ENCODE peak calls at places on chromosome 19, in six cellular contexts. One of them, this sample, is unnamed.

GRCh38 chr19:31113250-31113685 is 236.0 kb downstream of the TSHZ3 start:
- DNase-seq in activated CD8-positive, alpha-beta T cell treated with anti-CD3 and anti-CD28 coated beads for 36 hours: no peak
- DNase-seq in heart right ventricle: no peak
- DNase-seq in astrocyte of the spinal cord: peak
- DNase-seq in AG04449: no peak
- DNase-seq in ovary: no peak
- DNase-seq in this sample: no peak

GRCh38 chr19:56973713-56974553 is 133.4 kb upstream of the PEG3 start:
- DNase-seq in activated CD8-positive, alpha-beta T cell treated with anti-CD3 and anti-CD28 coated beads for 36 hours: no peak
- DNase-seq in heart right ventricle: no peak
- DNase-seq in astrocyte of the spinal cord: no peak
- DNase-seq in AG04449: no peak
- DNase-seq in ovary: peak
- DNase-seq in this sample: no peak

GRCh38 chr19:33722456-33723239 is 74.0 kb upstream of the KCTD15 start:
- DNase-seq in activated CD8-positive, alpha-beta T cell treated with anti-CD3 and anti-CD28 coated beads for 36 hours: no peak
- DNase-seq in heart right ventricle: no peak
- DNase-seq in astrocyte of the spinal cord: no peak
- DNase-seq in AG04449: no peak
- DNase-seq in ovary: no peak
- DNase-seq in this sample: no peak

GRCh38 chr19:48819366-48819816 is 8.6 kb upstream of the BCAT2 start:
- DNase-seq in activated CD8-positive, alpha-beta T cell treated with anti-CD3 and anti-CD28 coated beads for 36 hours: no peak
- DNase-seq in heart right ventricle: peak
- DNase-seq in astrocyte of the spinal cord: peak
- DNase-seq in AG04449: no peak
- DNase-seq in ovary: peak
- DNase-seq in this sample: no peak

GRCh38 chr19:31279436-31279765 is 69.8 kb downstream of the TSHZ3 start:
- DNase-seq in activated CD8-positive, alpha-beta T cell treated with anti-CD3 and anti-CD28 coated beads for 36 hours: no peak
- DNase-seq in heart right ventricle: no peak
- DNase-seq in astrocyte of the spinal cord: no peak
- DNase-seq in AG04449: no peak
- DNase-seq in ovary: no peak
- DNase-seq in this sample: no peak

GRCh38 chr19:33310606-33311325 is 8.4 kb upstream of the CEBPA start:
- DNase-seq in activated CD8-positive, alpha-beta T cell treated with anti-CD3 and anti-CD28 coated beads for 36 hours: no peak
- DNase-seq in heart right ventricle: no peak
- DNase-seq in astrocyte of the spinal cord: no peak
- DNase-seq in AG04449: no peak
- DNase-seq in ovary: no peak
- DNase-seq in this sample: no peak

GRCh38 chr19:42081584-42082258 is 5.8 kb downstream of the ZNF574 start:
- DNase-seq in activated CD8-positive, alpha-beta T cell treated with anti-CD3 and anti-CD28 coated beads for 36 hours: peak
- DNase-seq in heart right ventricle: no peak
- DNase-seq in astrocyte of the spinal cord: peak
- DNase-seq in AG04449: no peak
- DNase-seq in ovary: no peak
- DNase-seq in this sample: no peak

GRCh38 chr19:46698395-46699321 is 18.3 kb downstream of the PRKD2 start:
- DNase-seq in activated CD8-positive, alpha-beta T cell treated with anti-CD3 and anti-CD28 coated beads for 36 hours: no peak
- DNase-seq in heart right ventricle: no peak
- DNase-seq in astrocyte of the spinal cord: no peak
- DNase-seq in AG04449: no peak
- DNase-seq in ovary: no peak
- DNase-seq in this sample: no peak

GRCh38 chr19:1875646-1876493 is 9.4 kb downstream of the ABHD17A start:
- DNase-seq in activated CD8-positive, alpha-beta T cell treated with anti-CD3 and anti-CD28 coated beads for 36 hours: peak
- DNase-seq in heart right ventricle: peak
- DNase-seq in astrocyte of the spinal cord: peak
- DNase-seq in AG04449: no peak
- DNase-seq in ovary: peak
- DNase-seq in this sample: peak

GRCh38 chr19:38691938-38692457 is 44.5 kb downstream of the ACTN4 start:
- DNase-seq in activated CD8-positive, alpha-beta T cell treated with anti-CD3 and anti-CD28 coated beads for 36 hours: no peak
- DNase-seq in heart right ventricle: no peak
- DNase-seq in astrocyte of the spinal cord: peak
- DNase-seq in AG04449: no peak
- DNase-seq in ovary: peak
- DNase-seq in this sample: no peak

GRCh38 chr19:48484247-48484893 is 15.2 kb downstream of the CYTH2 start:
- DNase-seq in activated CD8-positive, alpha-beta T cell treated with anti-CD3 and anti-CD28 coated beads for 36 hours: no peak
- DNase-seq in heart right ventricle: no peak
- DNase-seq in astrocyte of the spinal cord: no peak
- DNase-seq in AG04449: no peak
- DNase-seq in ovary: no peak
- DNase-seq in this sample: no peak

GRCh38 chr19:53942001-53942786 is 20.5 kb upstream of the CACNG8 start:
- DNase-seq in activated CD8-positive, alpha-beta T cell treated with anti-CD3 and anti-CD28 coated beads for 36 hours: peak
- DNase-seq in heart right ventricle: no peak
- DNase-seq in astrocyte of the spinal cord: no peak
- DNase-seq in AG04449: no peak
- DNase-seq in ovary: no peak
- DNase-seq in this sample: peak

GRCh38 chr19:34109596-34109995 is 62.7 kb upstream of the LSM14A start:
- DNase-seq in activated CD8-positive, alpha-beta T cell treated with anti-CD3 and anti-CD28 coated beads for 36 hours: no peak
- DNase-seq in heart right ventricle: no peak
- DNase-seq in astrocyte of the spinal cord: no peak
- DNase-seq in AG04449: no peak
- DNase-seq in ovary: no peak
- DNase-seq in this sample: no peak

GRCh38 chr19:43694553-43694952 is 21.3 kb upstream of the IRGC start:
- DNase-seq in activated CD8-positive, alpha-beta T cell treated with anti-CD3 and anti-CD28 coated beads for 36 hours: no peak
- DNase-seq in heart right ventricle: no peak
- DNase-seq in astrocyte of the spinal cord: no peak
- DNase-seq in AG04449: no peak
- DNase-seq in ovary: no peak
- DNase-seq in this sample: no peak

GRCh38 chr19:2634960-2635359 is 67.5 kb downstream of the GNG7 start:
- DNase-seq in activated CD8-positive, alpha-beta T cell treated with anti-CD3 and anti-CD28 coated beads for 36 hours: no peak
- DNase-seq in heart right ventricle: no peak
- DNase-seq in astrocyte of the spinal cord: no peak
- DNase-seq in AG04449: no peak
- DNase-seq in ovary: no peak
- DNase-seq in this sample: no peak

GRCh38 chr19:17429661-17430101 is 9.8 kb downstream of the MVB12A start:
- DNase-seq in activated CD8-positive, alpha-beta T cell treated with anti-CD3 and anti-CD28 coated beads for 36 hours: no peak
- DNase-seq in heart right ventricle: no peak
- DNase-seq in astrocyte of the spinal cord: no peak
- DNase-seq in AG04449: no peak
- DNase-seq in ovary: peak
- DNase-seq in this sample: no peak

GRCh38 chr19:42115705-42116104 is 16.5 kb downstream of the POU2F2 start:
- DNase-seq in activated CD8-positive, alpha-beta T cell treated with anti-CD3 and anti-CD28 coated beads for 36 hours: no peak
- DNase-seq in heart right ventricle: no peak
- DNase-seq in astrocyte of the spinal cord: no peak
- DNase-seq in AG04449: no peak
- DNase-seq in ovary: no peak
- DNase-seq in this sample: no peak

GRCh38 chr19:38500450-38500849 is 67.0 kb downstream of the RYR1 start:
- DNase-seq in activated CD8-positive, alpha-beta T cell treated with anti-CD3 and anti-CD28 coated beads for 36 hours: no peak
- DNase-seq in heart right ventricle: no peak
- DNase-seq in astrocyte of the spinal cord: no peak
- DNase-seq in AG04449: no peak
- DNase-seq in ovary: no peak
- DNase-seq in this sample: no peak

DNA sequence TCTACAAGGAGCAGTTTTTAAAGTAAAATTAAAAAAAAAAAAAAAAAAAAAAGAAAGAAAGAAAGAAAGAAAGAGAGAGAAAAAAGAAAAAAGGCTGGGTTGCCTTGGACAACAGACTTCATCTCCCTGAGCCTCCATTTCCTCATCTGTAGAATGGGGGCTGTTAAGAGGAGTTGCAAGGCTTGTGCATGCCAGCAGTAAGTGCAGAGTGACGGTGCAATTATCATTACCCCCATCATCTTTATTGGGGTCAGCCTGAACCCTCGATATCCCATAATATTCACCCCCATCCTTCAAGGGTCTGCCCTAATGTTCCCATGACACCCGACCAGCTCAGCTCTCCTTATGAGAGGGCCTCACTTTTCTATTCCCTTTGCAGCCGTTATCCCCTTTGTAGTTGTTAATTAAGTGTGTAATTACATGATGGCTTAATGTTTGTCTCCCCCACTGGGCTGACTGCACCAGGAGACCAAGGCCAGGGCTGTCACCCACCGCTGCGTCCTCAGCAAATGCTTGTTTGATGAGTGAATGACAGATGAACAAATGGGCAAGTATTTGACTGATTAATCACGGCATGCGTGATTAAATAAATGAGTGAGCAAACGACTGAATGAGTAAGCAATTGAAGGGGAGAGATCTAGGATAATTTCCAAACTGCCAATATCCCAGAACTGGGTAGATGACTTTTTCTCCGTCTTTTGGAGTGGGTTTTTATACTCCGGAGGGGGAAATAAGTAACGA is 10.1 kb downstream of the FOSB start:
- DNase-seq in activated CD8-positive, alpha-beta T cell treated with anti-CD3 and anti-CD28 coated beads for 36 hours: peak
- DNase-seq in heart right ventricle: no peak
- DNase-seq in astrocyte of the spinal cord: no peak
- DNase-seq in AG04449: no peak
- DNase-seq in ovary: no peak
- DNase-seq in this sample: no peak
- TF ChIP-seq CTCF in activated CD8-positive, alpha-beta T cell treated with anti-CD3 and anti-CD28 coated beads for 36 hours: peak
- TF ChIP-seq CTCF in heart right ventricle: no peak
- TF ChIP-seq CTCF in astrocyte of the spinal cord: no peak
- TF ChIP-seq CTCF in AG04449: no peak
- TF ChIP-seq CTCF in ovary: no peak
- TF ChIP-seq CTCF in this sample: no peak

GRCh38 chr19:4649392-4650094 is 10.2 kb downstream of the TNFAIP8L1 start:
- DNase-seq in activated CD8-positive, alpha-beta T cell treated with anti-CD3 and anti-CD28 coated beads for 36 hours: no peak
- DNase-seq in heart right ventricle: no peak
- DNase-seq in astrocyte of the spinal cord: no peak
- DNase-seq in AG04449: no peak
- DNase-seq in ovary: no peak
- DNase-seq in this sample: no peak

GRCh38 chr19:4645718-4646117 is 6.4 kb downstream of the TNFAIP8L1 start:
- DNase-seq in activated CD8-positive, alpha-beta T cell treated with anti-CD3 and anti-CD28 coated beads for 36 hours: no peak
- DNase-seq in heart right ventricle: no peak
- DNase-seq in astrocyte of the spinal cord: no peak
- DNase-seq in AG04449: no peak
- DNase-seq in ovary: no peak
- DNase-seq in this sample: no peak

GRCh38 chr19:4652075-4652474 is 12.8 kb downstream of the TNFAIP8L1 start:
- DNase-seq in activated CD8-positive, alpha-beta T cell treated with anti-CD3 and anti-CD28 coated beads for 36 hours: no peak
- DNase-seq in heart right ventricle: no peak
- DNase-seq in astrocyte of the spinal cord: no peak
- DNase-seq in AG04449: no peak
- DNase-seq in ovary: no peak
- DNase-seq in this sample: no peak

GRCh38 chr19:4650159-4650558 is 10.8 kb downstream of the TNFAIP8L1 start:
- DNase-seq in activated CD8-positive, alpha-beta T cell treated with anti-CD3 and anti-CD28 coated beads for 36 hours: no peak
- DNase-seq in heart right ventricle: no peak
- DNase-seq in astrocyte of the spinal cord: no peak
- DNase-seq in AG04449: no peak
- DNase-seq in ovary: no peak
- DNase-seq in this sample: no peak

GRCh38 chr19:4647676-4648644 is 8.6 kb downstream of the TNFAIP8L1 start:
- DNase-seq in activated CD8-positive, alpha-beta T cell treated with anti-CD3 and anti-CD28 coated beads for 36 hours: no peak
- DNase-seq in heart right ventricle: peak
- DNase-seq in astrocyte of the spinal cord: no peak
- DNase-seq in AG04449: no peak
- DNase-seq in ovary: no peak
- DNase-seq in this sample: no peak
- TF ChIP-seq CTCF in activated CD8-positive, alpha-beta T cell treated with anti-CD3 and anti-CD28 coated beads for 36 hours: no peak
- TF ChIP-seq CTCF in heart right ventricle: peak
- TF ChIP-seq CTCF in astrocyte of the spinal cord: peak
- TF ChIP-seq CTCF in AG04449: no peak
- TF ChIP-seq CTCF in ovary: no peak
- TF ChIP-seq CTCF in this sample: no peak

DNA sequence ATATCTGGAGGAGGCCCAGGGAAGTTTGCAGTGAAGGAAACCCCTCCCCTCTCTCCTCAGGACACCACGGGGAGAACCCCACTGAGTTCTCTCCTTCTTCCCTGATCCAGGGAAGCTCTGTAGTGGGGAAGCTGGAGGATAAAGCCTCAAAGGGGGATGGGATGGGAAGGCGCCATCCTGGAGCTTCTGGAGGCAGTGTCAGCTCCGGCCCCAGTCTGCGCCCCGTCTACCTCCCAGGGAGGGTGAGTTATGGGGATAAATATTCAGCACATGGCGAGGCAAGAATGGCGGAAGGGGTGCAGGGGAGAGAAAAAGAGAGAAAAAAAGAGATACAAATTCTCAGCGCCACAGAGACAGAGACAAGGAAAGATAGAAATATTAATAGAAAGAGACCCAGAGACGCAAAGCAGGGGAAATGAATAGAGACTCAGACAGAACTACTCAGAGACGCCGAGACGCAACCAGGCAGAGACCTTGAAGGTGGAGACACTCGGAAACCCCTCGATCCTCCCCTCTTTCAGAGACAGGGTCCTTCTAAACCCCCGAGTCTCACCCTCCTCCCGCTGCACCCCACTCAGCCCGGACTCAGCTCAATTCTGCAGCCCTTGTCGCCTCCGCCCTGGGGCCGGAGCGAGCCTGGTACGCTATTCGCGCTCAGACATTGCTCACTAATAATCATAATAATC is 23.6 kb downstream of the OLFM2 start:
- DNase-seq in activated CD8-positive, alpha-beta T cell treated with anti-CD3 and anti-CD28 coated beads for 36 hours: no peak
- DNase-seq in heart right ventricle: no peak
- DNase-seq in astrocyte of the spinal cord: no peak
- DNase-seq in AG04449: no peak
- DNase-seq in ovary: no peak
- DNase-seq in this sample: no peak
- TF ChIP-seq CTCF in activated CD8-positive, alpha-beta T cell treated with anti-CD3 and anti-CD28 coated beads for 36 hours: no peak
- TF ChIP-seq CTCF in heart right ventricle: no peak
- TF ChIP-seq CTCF in astrocyte of the spinal cord: no peak
- TF ChIP-seq CTCF in AG04449: no peak
- TF ChIP-seq CTCF in ovary: no peak
- TF ChIP-seq CTCF in this sample: no peak

GRCh38 chr19:11381535-11382369 is 2.4 kb downstream of the EPOR start:
- DNase-seq in activated CD8-positive, alpha-beta T cell treated with anti-CD3 and anti-CD28 coated beads for 36 hours: peak
- DNase-seq in heart right ventricle: peak
- DNase-seq in astrocyte of the spinal cord: peak
- DNase-seq in AG04449: no peak
- DNase-seq in ovary: no peak
- DNase-seq in this sample: peak
- TF ChIP-seq CTCF in activated CD8-positive, alpha-beta T cell treated with anti-CD3 and anti-CD28 coated beads for 36 hours: no peak
- TF ChIP-seq CTCF in heart right ventricle: no peak
- TF ChIP-seq CTCF in astrocyte of the spinal cord: no peak
- TF ChIP-seq CTCF in AG04449: peak
- TF ChIP-seq CTCF in ovary: no peak
- TF ChIP-seq CTCF in this sample: no peak

GRCh38 chr19:18896421-18896841 is 473 bp upstream of the CERS1 start:
- DNase-seq in activated CD8-positive, alpha-beta T cell treated with anti-CD3 and anti-CD28 coated beads for 36 hours: no peak
- DNase-seq in heart right ventricle: no peak
- DNase-seq in astrocyte of the spinal cord: no peak
- DNase-seq in AG04449: no peak
- DNase-seq in ovary: no peak
- DNase-seq in this sample: no peak
- TF ChIP-seq CTCF in activated CD8-positive, alpha-beta T cell treated with anti-CD3 and anti-CD28 coated beads for 36 hours: no peak
- TF ChIP-seq CTCF in heart right ventricle: no peak
- TF ChIP-seq CTCF in astrocyte of the spinal cord: peak
- TF ChIP-seq CTCF in AG04449: no peak
- TF ChIP-seq CTCF in ovary: no peak
- TF ChIP-seq CTCF in this sample: no peak

GRCh38 chr19:35994868-35995654 is at the start of gene SDHAF1:
- DNase-seq in activated CD8-positive, alpha-beta T cell treated with anti-CD3 and anti-CD28 coated beads for 36 hours: peak
- DNase-seq in heart right ventricle: peak
- DNase-seq in astrocyte of the spinal cord: peak
- DNase-seq in AG04449: peak
- DNase-seq in ovary: peak
- DNase-seq in this sample: peak
- TF ChIP-seq CTCF in activated CD8-positive, alpha-beta T cell treated with anti-CD3 and anti-CD28 coated beads for 36 hours: no peak
- TF ChIP-seq CTCF in heart right ventricle: no peak
- TF ChIP-seq CTCF in astrocyte of the spinal cord: no peak
- TF ChIP-seq CTCF in AG04449: no peak
- TF ChIP-seq CTCF in ovary: no peak
- TF ChIP-seq CTCF in this sample: no peak

This sample was measured in progenitor cell of endocrine pancreas.